ENCODE peak calls at places on chromosomes 5 and 9, in nine cellular contexts. D is HEK293T, Q is lung, R is head of caudate nucleus, T is HTR-8/SVneo, E is RWPE1, H is amniotic epithelial cell, B is AG09309, M is ACHN. O is an unnamed sample.
A peak's percentile ranks its signal among the peaks of the same experiment; 100 is the strongest.

GRCh38 chr5:60595183-60595582 is 104.8 kb downstream of the DEPDC1B start:
- DNase-seq in D (no peak), Q (no peak), R (no peak), T (no peak), E (no peak), H (no peak), B (no peak), M (no peak), O (no peak)

GRCh38 chr9:83491995-83492394 is 46.2 kb downstream of the FRMD3 start:
- DNase-seq in D (no peak), Q (no peak), R (no peak), T (no peak), E (no peak), H (no peak), B (no peak), M (no peak), O (no peak)

GRCh38 chr5:73222173-73222572 is 49.2 kb downstream of the TMEM174 start:
- DNase-seq in D (no peak), Q (no peak), R (no peak), T (no peak), E (no peak), H (no peak), B (no peak), M (no peak), O (no peak)

GRCh38 chr5:116577064-116577788 is 2.6 kb upstream of the SEMA6A start:
- DNase-seq in D (no peak), Q (no peak), R (no peak), T (no peak), E (no peak), H (no peak), B (no peak), M (no peak), O (no peak)

GRCh38 chr5:124252094-124252750 is 494.2 kb downstream of the ZNF608 start:
- DNase-seq in D (no peak), Q (no peak), R (no peak), T (peak; percentile 11), E (no peak), H (peak; percentile 38), B (no peak), M (no peak), O (peak; percentile 82)

GRCh38 chr9:85522459-85523092 is 219.2 kb downstream of the AGTPBP1 start:
- DNase-seq in D (no peak), Q (no peak), R (peak; percentile 65), T (peak; percentile 5), E (peak; percentile 20), H (peak; percentile 30), B (no peak), M (peak; percentile 34), O (peak; percentile 36)

GRCh38 chr9:134536101-134536900 is 105.3 kb upstream of the COL5A1 start:
- DNase-seq in D (no peak), Q (no peak), R (no peak), T (peak; percentile 67), E (peak; percentile 52), H (peak; percentile 89), B (no peak), M (peak; percentile 1), O (no peak)

GRCh38 chr5:111697215-111697614 is 59.8 kb downstream of the NREP start:
- DNase-seq in D (no peak), Q (no peak), R (peak; percentile 51), T (no peak), E (no peak), H (peak; percentile 51), B (no peak), M (no peak), O (peak; percentile 15)

GRCh38 chr9:16145196-16145950 is 592.5 kb downstream of the CCDC171 start:
- DNase-seq in D (no peak), Q (no peak), R (no peak), T (no peak), E (no peak), H (peak; percentile 98), B (no peak), M (no peak), O (no peak)

GRCh38 chr5:129082225-129083136 is 12.1 kb upstream of the ISOC1 start:
- DNase-seq in D (no peak), Q (no peak), R (no peak), T (no peak), E (no peak), H (peak; percentile 7), B (no peak), M (no peak), O (no peak)

GRCh38 chr5:59579101-59579885 is 314.2 kb downstream of the PDE4D start:
- DNase-seq in D (no peak), Q (no peak), R (no peak), T (no peak), E (no peak), H (no peak), B (no peak), M (no peak), O (no peak)

GRCh38 chr9:126309427-126310179 is 17.0 kb upstream of the MVB12B start:
- DNase-seq in D (no peak), Q (no peak), R (no peak), T (no peak), E (no peak), H (no peak), B (no peak), M (no peak), O (no peak)

GRCh38 chr5:53302524-53302923 is 177.9 kb upstream of the FST start:
- DNase-seq in D (no peak), Q (no peak), R (no peak), T (no peak), E (no peak), H (peak; percentile 67), B (peak; percentile 51), M (no peak), O (no peak)

GRCh38 chr5:2293906-2294305 is 411.2 kb upstream of the IRX4 start:
- DNase-seq in D (no peak), Q (no peak), R (no peak), T (no peak), E (peak; percentile 11), H (no peak), B (no peak), M (no peak), O (no peak)

GRCh38 chr5:107831612-107832395 is 161.1 kb upstream of the EFNA5 start:
- DNase-seq in D (peak; percentile 21), Q (no peak), R (no peak), T (no peak), E (no peak), H (peak; percentile 66), B (peak; percentile 93), M (no peak), O (peak; percentile 45)

GRCh38 chr9:89961616-89962341 is 357.0 kb downstream of the GADD45G start:
- DNase-seq in D (no peak), Q (no peak), R (no peak), T (no peak), E (no peak), H (no peak), B (no peak), M (no peak), O (no peak)

GRCh38 chr9:100498592-100498991 is 25.6 kb downstream of the TMEFF1 start:
- DNase-seq in D (no peak), Q (no peak), R (no peak), T (no peak), E (peak; percentile 54), H (peak; percentile 38), B (no peak), M (no peak), O (peak; percentile 61)

GRCh38 chr9:92558612-92559374 is 23.0 kb upstream of the ECM2 start:
- DNase-seq in D (no peak), Q (no peak), R (no peak), T (no peak), E (no peak), H (no peak), B (no peak), M (no peak), O (no peak)

GRCh38 chr9:20904995-20905394 is 126.4 kb downstream of the HACD4 start:
- DNase-seq in D (no peak), Q (no peak), R (no peak), T (no peak), E (no peak), H (no peak), B (no peak), M (no peak), O (no peak)

GRCh38 chr5:38655691-38656090 is 99.2 kb upstream of the LIFR start:
- DNase-seq in D (no peak), Q (no peak), R (no peak), T (no peak), E (no peak), H (no peak), B (no peak), M (no peak), O (no peak)

GRCh38 chr5:178515019-178515418 is 75.2 kb downstream of the COL23A1 start:
- DNase-seq in D (no peak), Q (no peak), R (no peak), T (no peak), E (no peak), H (no peak), B (no peak), M (no peak), O (no peak)

GRCh38 chr5:132493821-132494220 is 3.2 kb upstream of the IRF1 start:
- DNase-seq in D (no peak), Q (no peak), R (no peak), T (no peak), E (no peak), H (no peak), B (no peak), M (no peak), O (no peak)

O was measured in DMS53.